ENCODE peak calls at places on chromosomes 12 and 14, in four cellular contexts. P is foreskin fibroblast; B is effector CD4-positive, alpha-beta T cell; K is H9. X is an unnamed sample.

GRCh38 chr12:111792155-111792876 is 25.6 kb downstream of the ALDH2 start:
- DNase-seq in P (no peak), B (no peak), K (peak; percentile 52), X (peak; percentile 64)

GRCh38 chr12:80551897-80552296 is 107.9 kb downstream of the PTPRQ start:
- DNase-seq in B (no peak), P (peak; percentile 91), K (no peak), X (no peak)

GRCh38 chr12:71746983-71747611 is 7.6 kb upstream of the RAB21 start:
- DNase-seq in P (peak; percentile 42), B (peak; percentile 21), K (peak; percentile 48), X (peak; percentile 68)

GRCh38 chr12:6606331-6607131 is 648 bp downstream of the CHD4 start:
- DNase-seq in P (no peak), B (peak; percentile 60), K (peak; percentile 45), X (peak; percentile 82)

GRCh38 chr12:132391326-132392041 is 62.1 kb upstream of the GALNT9 start:
- DNase-seq in K (no peak), P (no peak), B (no peak), X (no peak)

GRCh38 chr12:44046732-44047417 is 211.0 kb downstream of the TMEM117 start:
- DNase-seq in K (no peak), B (no peak), P (no peak), X (no peak)

GRCh38 chr14:102317564-102318248 is 1.8 kb upstream of the ZNF839 start:
- DNase-seq in K (no peak), P (no peak), B (no peak), X (no peak)

GRCh38 chr12:91877461-91878230 is 268.0 kb downstream of the BTG1 start:
- DNase-seq in P (no peak), K (no peak), B (peak; percentile 50), X (no peak)

GRCh38 chr14:103259184-103259583 is 74.9 kb upstream of the EIF5 start:
- DNase-seq in P (no peak), K (no peak), B (no peak), X (no peak)

GRCh38 chr14:77752799-77753516 is 8.0 kb downstream of the SNW1 start:
- DNase-seq in B (no peak), P (no peak), K (no peak), X (no peak)